ENCODE peak calls at places on chromosomes 1 and 21, in four cellular contexts. Z, O, V and R are unnamed samples.

GRCh38 chr1:217892750-217893149 is 261.6 kb downstream of the SPATA17 start:
- DNase-seq in O (no peak), V (no peak), Z (peak; percentile 25), R (no peak)

GRCh38 chr1:54290443-54291184 is 90.6 kb downstream of the MRPL37 start:
- DNase-seq in O (no peak), Z (no peak), V (peak; percentile 84), R (no peak)

GRCh38 chr1:32014937-32015363 is 1.3 kb downstream of the KHDRBS1 start:
- DNase-seq in Z (no peak), O (no peak), V (no peak), R (no peak)

GRCh38 chr1:21182181-21182711 is 5.5 kb upstream of the EIF4G3 start:
- DNase-seq in V (no peak), Z (no peak), O (no peak), R (peak; percentile 35)

GRCh38 chr1:183090386-183091006 is 67.3 kb downstream of the LAMC1 start:
- DNase-seq in V (peak; percentile 71), Z (peak; percentile 68), O (no peak), R (peak; percentile 85)

GRCh38 chr1:24805534-24806301 is 60.5 kb downstream of the CLIC4 start:
- DNase-seq in V (no peak), O (no peak), Z (peak; percentile 85), R (peak; percentile 87)

GRCh38 chr1:92587445-92587844 is 100.7 kb upstream of the GFI1 start:
- DNase-seq in V (no peak), O (no peak), Z (no peak), R (no peak)

GRCh38 chr1:243842978-243843490 is 7.0 kb downstream of the AKT3 start:
- DNase-seq in V (no peak), Z (peak; percentile 65), O (no peak), R (peak; percentile 87)

GRCh38 chr1:212455406-212456165 is 22.9 kb downstream of the NENF start:
- DNase-seq in O (peak; percentile 58), V (peak; percentile 96), Z (peak; percentile 69), R (peak; percentile 74)

GRCh38 chr1:63902844-63903589 is 129.2 kb downstream of the ROR1 start:
- DNase-seq in O (no peak), Z (peak; percentile 36), V (no peak), R (peak; percentile 54)

GRCh38 chr21:35559128-35559831 is 501.0 kb downstream of the SETD4 start:
- DNase-seq in Z (peak; percentile 94), O (no peak), V (no peak), R (peak; percentile 91)

GRCh38 chr21:41170442-41170841 is 2.5 kb downstream of the BACE2 start:
- DNase-seq in Z (peak; percentile 49), O (no peak), V (peak; percentile 73), R (peak; percentile 26)

GRCh38 chr1:21577324-21577723 is 68.1 kb downstream of the ALPL start:
- DNase-seq in Z (no peak), V (no peak), O (no peak), R (no peak)

GRCh38 chr1:156347337-156347736 is 9.0 kb downstream of the TSACC start:
- DNase-seq in V (no peak), Z (peak; percentile 56), O (no peak), R (peak; percentile 96)

GRCh38 chr1:81731989-81732388 is 68.7 kb upstream of the ADGRL2 start:
- DNase-seq in Z (no peak), V (no peak), O (no peak), R (no peak)

GRCh38 chr1:179146476-179146875 is 64.6 kb downstream of the TOR3A start:
- DNase-seq in Z (no peak), V (no peak), O (no peak), R (no peak)

GRCh38 chr1:108819878-108820277 is 37.0 kb downstream of the AKNAD1 start:
- DNase-seq in V (no peak), O (no peak), Z (no peak), R (no peak)

GRCh38 chr1:1021010-1021845 is 1.3 kb downstream of the AGRN start:
- DNase-seq in Z (peak; percentile 91), V (no peak), O (no peak), R (peak; percentile 46)